ENCODE peak calls at places on chromosomes 6 and 20, in eight cellular contexts. U is fibroblast of mammary gland; D is CD8-positive, alpha-beta T cell; I is cardiac fibroblast; J is uterus; G is heart left ventricle; A is tibial nerve; L is Panc1. Y is an unnamed sample.

GRCh38 chr20:11499235-11499634 is 418.5 kb upstream of the BTBD3 start:
- DNase-seq in A (no peak), L (no peak), G (no peak), D (no peak), U (no peak), J (no peak), I (no peak), Y (no peak)

GRCh38 chr20:34877002-34877264 is 521 bp downstream of the ACSS2 start:
- DNase-seq in J (no peak), U (no peak), I (no peak), D (no peak), G (no peak), A (no peak), L (no peak), Y (no peak)

GRCh38 chr6:127177929-127178231 is 59.4 kb downstream of the RSPO3 start:
- DNase-seq in A (no peak), G (no peak), U (no peak), L (no peak), D (no peak), I (no peak), J (no peak), Y (no peak)

GRCh38 chr20:37336369-37337207 is 9.4 kb upstream of the SRC start:
- DNase-seq in G (peak), J (peak), A (no peak), I (peak), L (no peak), U (peak), D (peak), Y (peak)

GRCh38 chr6:40587240-40588069 is at the start of gene LRFN2:
- DNase-seq in D (peak), L (no peak), J (peak), I (peak), A (peak), U (peak), G (peak), Y (peak)

GRCh38 chr20:39623584-39624234 is 661.6 kb downstream of the DHX35 start:
- DNase-seq in L (no peak), U (peak), J (peak), G (no peak), D (no peak), A (no peak), I (no peak), Y (no peak)

GRCh38 chr20:3082955-3083952 is 1.3 kb downstream of the AVP start:
- DNase-seq in J (no peak), L (no peak), D (no peak), A (no peak), I (no peak), U (no peak), G (no peak), Y (no peak)

GRCh38 chr6:153167907-153168306 is 36.8 kb upstream of the RGS17 start:
- DNase-seq in A (no peak), L (no peak), J (no peak), U (no peak), D (no peak), G (no peak), I (no peak), Y (no peak)

GRCh38 chr6:118325220-118325860 is 222.8 kb upstream of the PLN start:
- DNase-seq in J (peak), U (peak), I (peak), D (no peak), A (no peak), G (peak), L (no peak), Y (peak)

GRCh38 chr6:152313542-152314482 is 323.4 kb downstream of the SYNE1 start:
- DNase-seq in A (no peak), U (peak), L (no peak), J (no peak), I (peak), G (no peak), D (no peak), Y (peak)

GRCh38 chr20:58227391-58228102 is 906 bp downstream of the ANKRD60 start:
- DNase-seq in D (no peak), J (no peak), L (no peak), G (no peak), U (no peak), A (no peak), I (no peak), Y (no peak)

GRCh38 chr6:149454405-149454848 is 30.4 kb downstream of the ZC3H12D start:
- DNase-seq in A (peak), U (peak), D (no peak), L (no peak), J (peak), G (peak), I (peak), Y (peak)

GRCh38 chr20:33702861-33703260 is 16.7 kb upstream of the E2F1 start:
- DNase-seq in L (no peak), D (no peak), U (no peak), J (no peak), G (peak), A (no peak), I (no peak), Y (no peak)

GRCh38 chr20:16922834-16923233 is 174.7 kb downstream of the OTOR start:
- DNase-seq in L (no peak), A (no peak), G (no peak), I (peak), U (peak), J (no peak), D (no peak), Y (peak)

GRCh38 chr6:4021862-4022715 is 56.8 kb downstream of the FAM217A start:
- DNase-seq in J (no peak), U (peak), A (no peak), I (no peak), L (no peak), G (no peak), D (peak), Y (no peak)

GRCh38 chr6:33926451-33926850 is 122.6 kb upstream of the MLN start:
- DNase-seq in D (no peak), I (no peak), L (no peak), J (no peak), U (peak), G (no peak), A (no peak), Y (no peak)

GRCh38 chr20:37969949-37970855 is 63.1 kb downstream of the TTI1 start:
- DNase-seq in L (no peak), A (no peak), I (no peak), D (no peak), G (no peak), U (peak), J (no peak), Y (no peak)

GRCh38 chr20:46074006-46074405 is 15.8 kb downstream of the NCOA5 start:
- DNase-seq in I (no peak), D (no peak), A (no peak), J (no peak), G (no peak), U (no peak), L (no peak), Y (no peak)
- TF ChIP-seq CTCF in I (no peak), D (no peak), A (no peak), J (no peak), G (no peak), U (no peak), L (no peak), Y (no peak)

GRCh38 chr6:116084284-116084683 is 16.4 kb upstream of the NT5DC1 start:
- DNase-seq in D (no peak), J (no peak), A (no peak), G (no peak), L (no peak), U (no peak), I (no peak), Y (peak)
- H3K4me3 ChIP-seq in D (no peak), J (no peak), A (no peak), G (no peak), L (no peak), U (no peak), I (no peak), Y (no peak)

DNA sequence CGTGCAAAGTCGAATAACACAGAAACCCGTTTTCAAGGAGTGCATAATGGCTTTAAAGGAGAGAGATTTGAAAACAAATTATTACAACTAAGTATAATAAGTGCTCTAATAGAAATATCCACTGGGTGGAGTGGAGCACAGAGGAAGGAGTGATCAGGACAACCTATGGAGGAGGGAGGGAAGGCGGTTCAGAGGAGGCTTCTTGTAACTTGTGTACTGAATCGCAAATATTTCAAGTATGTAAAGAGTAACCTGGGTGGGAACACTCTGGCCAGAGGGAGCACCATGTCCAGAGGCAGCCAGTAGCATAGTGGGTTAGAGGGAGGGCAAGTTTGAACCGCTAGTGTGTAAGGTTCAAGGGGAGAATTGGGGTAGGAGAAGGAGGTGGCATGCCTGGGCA is 21.6 kb upstream of the TNFAIP3 start:
- DNase-seq in G (no peak), J (no peak), L (no peak), D (no peak), A (no peak), U (no peak), I (peak), Y (no peak)
- TF ChIP-seq CTCF in G (no peak), J (no peak), L (no peak), D (no peak), A (no peak), U (no peak), I (peak), Y (no peak)

GRCh38 chr6:74598473-74599393 is 607.1 kb downstream of the COL12A1 start:
- DNase-seq in J (no peak), A (no peak), I (no peak), L (peak), G (no peak), D (no peak), U (peak), Y (peak)
- H3K4me3 ChIP-seq in J (no peak), A (no peak), I (no peak), L (no peak), G (no peak), D (no peak), U (no peak), Y (no peak)

GRCh38 chr20:4813076-4813838 is 91.5 kb downstream of the PRND start:
- DNase-seq in U (no peak), I (peak), D (peak), L (no peak), J (peak), A (no peak), G (peak), Y (no peak)

GRCh38 chr20:4815618-4816017 is 93.9 kb downstream of the PRND start:
- DNase-seq in I (no peak), L (no peak), G (no peak), U (no peak), D (no peak), A (no peak), J (no peak), Y (no peak)

GRCh38 chr20:4812641-4813075 is 90.9 kb downstream of the PRND start:
- DNase-seq in J (no peak), G (no peak), I (no peak), U (no peak), D (no peak), L (no peak), A (no peak), Y (no peak)

GRCh38 chr20:4813839-4814695 is 92.4 kb downstream of the PRND start:
- DNase-seq in A (no peak), G (no peak), J (no peak), U (no peak), D (peak), L (no peak), I (no peak), Y (no peak)

DNA sequence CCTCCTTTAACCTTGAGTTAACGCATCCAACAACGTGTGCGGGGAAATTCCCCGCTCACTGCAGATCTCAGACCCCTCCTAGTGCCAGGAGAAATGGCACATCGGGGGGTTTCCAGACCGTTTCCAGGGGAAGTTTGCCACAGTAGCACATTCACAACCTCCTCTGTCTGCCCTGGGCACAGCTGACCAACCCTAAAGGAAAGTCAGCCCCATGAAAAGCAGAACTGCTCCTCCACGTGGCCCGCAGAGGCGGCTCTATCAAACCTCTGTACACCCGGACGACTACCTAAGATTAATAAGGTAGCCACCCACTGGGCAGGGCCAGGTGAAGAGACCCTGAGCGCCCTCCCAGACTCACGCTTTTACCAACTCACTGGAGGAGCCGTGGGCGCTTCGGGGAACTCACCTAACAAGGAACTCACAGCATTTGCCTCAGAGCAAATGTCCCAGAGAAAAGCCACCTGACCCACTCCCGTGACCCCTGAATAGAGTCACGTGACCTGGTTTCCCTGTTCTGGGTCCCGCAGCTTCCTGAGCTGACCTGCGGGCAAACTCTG is 93.1 kb downstream of the PRND start:
- DNase-seq in J (no peak), G (no peak), L (no peak), D (peak), I (no peak), A (no peak), U (no peak), Y (no peak)
- TF ChIP-seq CTCF in J (no peak), G (no peak), L (no peak), D (no peak), I (no peak), A (no peak), U (no peak), Y (no peak)

DNA sequence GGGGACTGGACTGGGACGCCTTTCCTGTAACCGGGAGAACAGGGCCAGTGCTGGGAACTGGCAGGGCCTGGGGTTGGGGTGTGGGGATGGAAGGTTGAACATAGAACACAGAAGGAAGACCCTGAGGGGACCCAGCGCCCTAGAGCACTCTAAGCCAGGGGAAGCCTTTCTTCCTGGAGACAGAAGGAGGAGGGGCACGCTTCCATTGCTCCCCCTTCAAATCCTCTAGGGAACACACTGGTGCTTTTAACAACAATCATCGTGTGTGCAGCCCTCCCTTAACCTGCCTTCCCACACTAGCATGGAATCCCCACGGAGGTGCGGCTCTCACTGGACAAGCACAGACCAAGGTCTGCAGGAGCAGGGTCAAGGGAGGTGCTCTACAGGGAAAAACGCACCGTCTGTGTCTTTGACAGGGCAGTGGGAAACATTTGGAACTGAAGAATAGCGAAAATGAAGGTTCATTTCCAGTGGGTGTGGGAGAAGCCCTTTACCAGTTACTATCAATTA is 527.0 kb downstream of the QKI start:
- DNase-seq in G (peak), I (no peak), U (no peak), A (no peak), J (no peak), L (no peak), D (no peak), Y (no peak)
- H3K4me3 ChIP-seq in G (peak), I (no peak), U (no peak), A (no peak), J (no peak), L (no peak), D (no peak), Y (no peak)

DNA sequence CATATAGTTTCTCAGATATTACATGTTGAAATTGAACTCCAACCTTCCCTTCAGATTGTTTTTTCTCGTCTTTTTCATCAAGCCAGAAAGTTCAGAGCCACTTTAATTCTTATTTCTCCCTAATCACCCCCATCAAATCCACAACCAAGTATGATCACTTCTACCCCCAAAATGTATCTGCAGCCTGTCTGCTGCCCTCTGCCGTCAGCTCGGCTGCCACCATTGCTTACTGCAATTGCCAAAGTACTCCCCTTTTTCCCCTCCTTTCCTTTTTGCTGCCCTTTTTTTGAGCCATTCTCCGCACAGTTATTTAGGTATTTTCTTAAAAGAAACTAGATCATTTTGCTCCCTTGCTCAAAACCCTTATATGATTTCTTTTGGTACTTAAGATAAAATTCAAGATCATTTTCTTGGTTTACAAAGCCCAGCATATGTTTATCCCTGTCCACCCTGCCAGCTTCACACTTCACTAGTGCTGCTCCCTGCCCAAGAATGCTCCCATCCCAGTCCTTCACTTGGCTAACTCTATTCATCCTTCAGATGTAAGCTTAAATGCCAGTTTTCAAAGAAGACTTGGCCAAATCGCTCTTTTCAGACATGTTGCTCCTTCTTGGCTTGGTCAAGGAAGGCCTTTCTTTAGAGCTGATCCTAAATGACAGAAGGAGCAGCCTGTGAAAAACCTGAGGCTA is 63.6 kb downstream of the SH3BGRL2 start:
- DNase-seq in J (no peak), I (no peak), L (no peak), G (no peak), A (no peak), U (peak), D (no peak), Y (no peak)
- TF ChIP-seq CTCF in J (no peak), I (peak), L (peak), G (no peak), A (no peak), U (peak), D (no peak), Y (no peak)

GRCh38 chr6:166667886-166668620 is 41.0 kb upstream of the RPS6KA2 start:
- DNase-seq in A (no peak), L (no peak), D (no peak), U (no peak), G (no peak), I (no peak), J (no peak), Y (no peak)
- H3K4me3 ChIP-seq in A (no peak), L (no peak), D (no peak), U (no peak), G (no peak), I (no peak), J (no peak), Y (no peak)

GRCh38 chr20:6583134-6583738 is 184.2 kb upstream of the BMP2 start:
- DNase-seq in A (no peak), G (peak), L (no peak), U (peak), J (no peak), D (no peak), I (peak), Y (no peak)
- TF ChIP-seq CTCF in A (peak), G (peak), L (peak), U (peak), J (peak), D (no peak), I (peak), Y (peak)

GRCh38 chr6:24951831-24952299 is 16.1 kb upstream of the RIPOR2 start:
- DNase-seq in D (peak), U (no peak), L (no peak), I (no peak), G (peak), J (no peak), A (no peak), Y (no peak)
- H3K4me3 ChIP-seq in D (peak), U (no peak), L (no peak), I (no peak), G (no peak), J (no peak), A (no peak), Y (no peak)